ENCODE peak calls at places on chromosome 1, in seven cellular contexts. U is CD4-positive, alpha-beta T cell; Q is right atrium auricular region; M is stomach; Z is tibial artery; T is A549; X is uterus. H is an unnamed sample.

GRCh38 chr1:246450485-246451251 is 56.4 kb downstream of the SMYD3 start:
- DNase-seq in U (no peak), Q (no peak), M (no peak), Z (no peak), T (peak), X (no peak), H (no peak)

GRCh38 chr1:46186076-46186475 is 9.8 kb upstream of the P3R3URF start:
- DNase-seq in U (no peak), Q (no peak), M (no peak), Z (no peak), T (no peak), X (no peak), H (no peak)

GRCh38 chr1:65773391-65773790 is 19.3 kb upstream of the PDE4B start:
- DNase-seq in U (no peak), Q (no peak), M (no peak), Z (no peak), T (no peak), X (no peak), H (no peak)

GRCh38 chr1:163202833-163203451 is at the start of gene RGS5:
- DNase-seq in U (no peak), Q (no peak), M (no peak), Z (no peak), T (no peak), X (no peak), H (no peak)

GRCh38 chr1:192539450-192540132 is 36.0 kb upstream of the RGS1 start:
- DNase-seq in U (no peak), Q (no peak), M (no peak), Z (no peak), T (peak), X (no peak), H (no peak)

GRCh38 chr1:150551049-150551783 is 2.0 kb downstream of the ADAMTSL4 start:
- DNase-seq in U (no peak), Q (no peak), M (no peak), Z (no peak), T (no peak), X (no peak), H (peak)

GRCh38 chr1:14924012-14924452 is 229.5 kb upstream of the TMEM51 start:
- DNase-seq in U (peak), Q (peak), M (peak), Z (peak), T (peak), X (peak), H (no peak)

GRCh38 chr1:108708726-108709660 is 3.7 kb upstream of the FNDC7 start:
- DNase-seq in U (peak), Q (no peak), M (no peak), Z (no peak), T (peak), X (no peak), H (no peak)

GRCh38 chr1:12028248-12028647 is 8.9 kb downstream of the MIIP start:
- DNase-seq in U (no peak), Q (no peak), M (no peak), Z (no peak), T (no peak), X (no peak), H (no peak)

GRCh38 chr1:178921499-178921898 is 50.6 kb upstream of the ANGPTL1 start:
- DNase-seq in U (no peak), Q (no peak), M (no peak), Z (no peak), T (no peak), X (no peak), H (no peak)

GRCh38 chr1:205648212-205648910 is 16.6 kb upstream of the ELK4 start:
- DNase-seq in U (no peak), Q (no peak), M (no peak), Z (no peak), T (no peak), X (no peak), H (no peak)

GRCh38 chr1:63892632-63893395 is 119.0 kb downstream of the ROR1 start:
- DNase-seq in U (no peak), Q (no peak), M (no peak), Z (peak), T (peak), X (no peak), H (no peak)

GRCh38 chr1:110898734-110899457 is 25.9 kb downstream of the CD53 start:
- DNase-seq in U (no peak), Q (no peak), M (no peak), Z (no peak), T (no peak), X (no peak), H (no peak)

GRCh38 chr1:226664413-226665101 is 74.5 kb downstream of the ITPKB start:
- DNase-seq in U (no peak), Q (peak), M (peak), Z (peak), T (no peak), X (peak), H (peak)

GRCh38 chr1:47818682-47819502 is 178.3 kb downstream of the TRABD2B start:
- DNase-seq in U (no peak), Q (no peak), M (no peak), Z (peak), T (no peak), X (no peak), H (no peak)

GRCh38 chr1:221274373-221274772 is 395.1 kb downstream of the HLX start:
- DNase-seq in U (no peak), Q (no peak), M (no peak), Z (no peak), T (no peak), X (no peak), H (no peak)

GRCh38 chr1:15405106-15405850 is 4.4 kb upstream of the EFHD2 start:
- DNase-seq in U (no peak), Q (no peak), M (no peak), Z (no peak), T (no peak), X (no peak), H (no peak)

DNA sequence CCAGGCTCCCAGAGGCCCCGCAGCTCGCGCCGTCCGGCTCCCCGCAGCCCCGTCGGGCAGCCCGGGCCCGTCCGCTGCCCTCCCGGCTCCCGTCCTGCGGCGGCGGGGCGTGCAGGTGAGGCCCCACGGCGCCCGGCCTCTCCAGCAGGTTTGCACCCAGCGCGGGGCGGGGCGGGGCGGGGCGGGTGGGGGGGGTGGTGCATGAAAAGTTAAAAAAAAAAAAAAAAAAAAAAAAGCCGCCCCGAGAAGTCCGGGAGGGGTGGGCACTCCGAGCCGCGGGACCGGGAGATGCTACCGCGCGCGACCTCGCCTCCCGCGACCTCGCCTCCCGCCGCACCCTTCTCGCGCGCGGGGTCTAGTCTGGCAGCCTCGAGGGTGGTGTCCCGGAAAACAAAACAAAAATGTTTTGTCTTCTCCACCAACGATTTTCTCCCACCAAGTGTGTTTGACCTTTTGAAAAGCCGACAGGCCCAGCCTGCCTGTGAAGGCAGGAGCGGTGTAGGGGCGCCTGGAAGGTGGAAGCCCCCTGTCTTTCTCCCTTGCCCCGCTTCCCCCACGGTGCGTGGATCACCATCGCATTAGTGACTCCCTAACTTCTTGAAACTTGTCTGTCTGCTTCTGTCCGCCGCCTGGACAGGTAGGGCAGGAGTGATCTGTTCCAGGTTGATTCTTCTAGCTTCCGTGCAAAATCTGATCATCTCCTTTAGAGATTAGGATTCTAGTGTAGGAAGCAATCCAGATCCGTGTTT is 541 bp downstream of the RCAN3 start:
- DNase-seq in U (no peak), Q (no peak), M (no peak), Z (no peak), T (peak), X (no peak), H (no peak)
- H3K27ac ChIP-seq in U (peak), Q (peak), M (peak), Z (no peak), T (peak), X (no peak), H (no peak)

DNA sequence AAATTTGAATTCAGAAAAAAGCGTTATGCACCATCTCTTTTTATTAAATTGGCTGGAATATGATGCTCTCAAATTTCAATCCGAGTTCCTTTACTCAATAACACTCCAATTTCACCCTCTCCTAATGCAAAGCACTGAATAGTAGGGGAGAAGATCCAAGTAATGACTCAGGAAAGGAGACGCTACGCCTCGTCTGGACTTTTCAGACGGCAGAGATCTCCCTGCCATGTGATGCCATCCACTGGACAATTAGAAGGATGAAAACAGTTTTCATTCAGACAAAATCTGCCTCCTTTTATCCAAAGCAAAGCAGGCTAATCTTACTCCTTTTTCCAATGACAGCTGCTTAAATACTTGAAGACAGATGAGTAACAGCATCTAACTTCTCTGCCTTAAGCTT is 242.4 kb upstream of the GREM2 start:
- DNase-seq in U (no peak), Q (no peak), M (no peak), Z (no peak), T (peak), X (no peak), H (no peak)
- TF ChIP-seq CTCF in U (no peak), Q (no peak), M (no peak), Z (no peak), T (peak), X (no peak), H (no peak)

DNA sequence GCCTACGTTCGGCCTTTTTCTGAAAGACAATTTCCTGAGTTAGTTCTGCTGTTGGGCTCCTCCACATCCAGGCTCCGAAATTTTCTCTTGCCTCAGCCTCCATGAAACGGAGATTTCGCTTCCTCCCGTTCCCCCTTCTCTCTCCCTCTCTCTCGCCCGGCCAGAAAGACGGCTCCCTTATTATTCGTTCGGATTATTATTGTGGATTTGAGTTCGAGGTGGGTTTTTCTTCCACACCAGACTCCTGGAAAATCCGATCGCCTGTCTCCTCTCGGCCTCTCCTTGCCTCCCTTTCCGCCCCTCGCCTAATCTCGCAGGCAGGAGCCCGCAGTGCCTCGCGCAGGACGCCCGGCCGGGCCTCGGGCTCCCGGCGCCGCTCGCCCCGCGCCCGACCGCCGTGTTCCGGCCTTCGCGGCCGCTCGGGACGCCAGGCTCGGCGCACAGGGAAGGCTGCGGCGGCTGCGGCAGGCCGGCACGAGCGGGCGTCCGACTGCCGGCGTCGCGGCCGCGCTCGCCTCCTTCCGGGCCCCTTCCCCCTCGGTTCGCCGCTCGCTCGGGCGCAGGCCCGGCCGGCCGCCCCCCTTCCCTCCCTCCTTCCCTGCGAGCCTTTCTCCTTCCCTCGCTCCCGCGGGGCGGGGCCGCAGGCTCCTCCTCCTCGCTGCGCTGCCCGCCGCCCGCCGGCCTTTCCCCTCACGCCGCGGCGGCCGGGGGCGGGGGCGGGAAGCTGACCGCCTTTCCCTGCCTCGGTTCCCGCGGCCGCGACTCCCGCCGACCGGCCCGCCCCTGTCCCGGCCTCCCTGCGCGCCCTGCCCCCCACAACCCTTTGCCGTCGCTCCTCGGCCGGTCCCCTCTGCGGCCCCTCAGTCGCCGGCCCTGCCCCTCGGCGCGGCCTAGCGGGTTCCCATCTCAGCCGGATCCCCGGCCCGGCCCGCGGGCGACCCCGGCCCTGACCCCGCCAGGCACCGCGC is at the start of gene ARHGEF11:
- DNase-seq in U (no peak), Q (peak), M (peak), Z (peak), T (peak), X (peak), H (peak)
- H3K27ac ChIP-seq in U (no peak), Q (peak), M (peak), Z (peak), T (peak), X (peak), H (peak)

GRCh38 chr1:237737938-237738610 is 152.6 kb downstream of the ZP4 start:
- DNase-seq in U (no peak), Q (no peak), M (no peak), Z (no peak), T (no peak), X (no peak), H (no peak)

GRCh38 chr1:237740831-237741230 is 149.9 kb downstream of the ZP4 start:
- DNase-seq in U (no peak), Q (no peak), M (no peak), Z (no peak), T (no peak), X (no peak), H (no peak)

GRCh38 chr1:237732657-237733056 is 158.1 kb downstream of the ZP4 start:
- DNase-seq in U (no peak), Q (no peak), M (no peak), Z (no peak), T (no peak), X (no peak), H (no peak)

GRCh38 chr1:237737448-237737847 is 153.3 kb downstream of the ZP4 start:
- DNase-seq in U (no peak), Q (no peak), M (no peak), Z (no peak), T (no peak), X (no peak), H (no peak)

DNA sequence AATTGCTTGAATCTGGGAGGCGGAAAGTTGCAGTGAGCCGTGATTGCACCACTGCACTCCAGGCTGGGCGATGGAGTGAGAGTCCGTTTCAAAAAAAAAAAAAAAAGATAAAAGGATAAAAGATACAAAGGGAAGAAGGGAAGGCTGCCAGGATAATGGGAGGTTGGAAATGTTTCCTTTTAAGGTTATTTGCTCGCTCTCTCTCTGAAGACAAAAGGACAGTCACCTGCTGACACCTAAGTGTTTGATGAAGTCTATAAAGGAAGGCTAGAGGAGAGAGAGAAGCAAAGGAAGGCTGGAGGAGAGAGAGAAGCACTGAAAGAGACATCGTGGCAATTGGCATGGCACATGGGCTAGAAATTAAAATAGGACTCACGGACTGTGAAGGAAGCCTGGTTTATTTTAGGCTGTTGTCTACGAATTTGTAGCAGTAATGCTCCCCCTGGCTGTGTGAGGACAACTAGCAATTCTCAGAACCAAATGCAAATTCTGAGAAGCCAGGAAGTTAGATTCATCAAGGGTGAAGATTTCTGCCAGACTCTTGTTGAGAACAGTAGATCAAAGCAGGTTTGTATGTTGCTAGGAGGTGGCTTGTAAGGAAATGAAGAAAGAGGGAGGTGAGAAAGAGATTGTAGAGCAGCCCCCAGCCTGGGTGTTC is 154.2 kb downstream of the ZP4 start:
- DNase-seq in U (no peak), Q (no peak), M (no peak), Z (no peak), T (peak), X (no peak), H (no peak)
- TF ChIP-seq CTCF in U (no peak), Q (peak), M (no peak), Z (peak), T (no peak), X (no peak), H (no peak)

GRCh38 chr1:109770331-109771095 is 6.8 kb upstream of the EPS8L3 start:
- DNase-seq in U (no peak), Q (no peak), M (peak), Z (no peak), T (no peak), X (peak), H (no peak)

GRCh38 chr1:109773203-109773899 is 9.6 kb upstream of the EPS8L3 start:
- DNase-seq in U (peak), Q (peak), M (peak), Z (peak), T (peak), X (peak), H (peak)

GRCh38 chr1:109772658-109773202 is 9.0 kb upstream of the EPS8L3 start:
- DNase-seq in U (no peak), Q (no peak), M (no peak), Z (peak), T (no peak), X (no peak), H (no peak)

GRCh38 chr1:109773900-109774485 is 10.3 kb upstream of the EPS8L3 start:
- DNase-seq in U (no peak), Q (no peak), M (no peak), Z (no peak), T (no peak), X (no peak), H (no peak)

GRCh38 chr1:109771712-109772657 is 8.3 kb upstream of the EPS8L3 start:
- DNase-seq in U (no peak), Q (no peak), M (no peak), Z (no peak), T (no peak), X (peak), H (no peak)
- H3K27ac ChIP-seq in U (no peak), Q (no peak), M (no peak), Z (no peak), T (no peak), X (no peak), H (no peak)

DNA sequence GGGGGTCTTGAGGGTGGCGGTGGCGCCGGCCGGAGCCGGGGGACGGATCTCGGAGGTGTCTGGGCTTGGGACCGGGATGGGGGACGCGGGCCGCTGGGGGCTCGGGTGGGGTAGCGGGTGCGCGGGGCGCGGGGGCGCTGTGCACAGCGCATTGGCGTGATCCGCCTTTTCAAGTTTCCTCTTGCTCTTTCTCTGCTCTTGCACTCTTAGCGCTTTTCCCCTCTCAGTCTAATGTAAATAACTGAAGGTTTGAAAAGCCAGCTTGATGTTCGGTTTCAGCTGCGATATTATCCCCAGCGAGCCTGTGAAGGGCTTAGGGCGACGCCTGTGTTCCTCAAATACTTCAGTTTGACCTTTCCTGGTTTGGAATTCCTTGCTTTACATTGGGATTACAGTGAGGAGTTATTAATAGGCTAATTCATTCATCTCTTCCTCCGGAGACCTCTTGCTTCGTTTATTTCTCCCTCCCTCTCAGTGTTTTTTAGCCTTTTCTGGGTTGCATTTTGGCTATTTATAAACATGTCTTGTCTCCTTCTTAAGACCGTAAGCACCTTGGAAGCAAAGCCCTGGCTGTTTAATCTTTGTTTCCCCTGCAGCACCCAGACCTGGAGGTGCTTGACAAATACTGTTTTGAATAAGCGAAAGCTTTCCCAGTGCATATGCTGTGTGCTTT is 673 bp downstream of the RAB4A start:
- DNase-seq in U (peak), Q (no peak), M (peak), Z (no peak), T (peak), X (no peak), H (no peak)
- TF ChIP-seq CTCF in U (peak), Q (peak), M (no peak), Z (no peak), T (peak), X (no peak), H (no peak)

GRCh38 chr1:207319207-207319606 is 2.3 kb upstream of the CD55 start:
- DNase-seq in U (no peak), Q (no peak), M (no peak), Z (no peak), T (no peak), X (no peak), H (no peak)
- H3K27ac ChIP-seq in U (no peak), Q (peak), M (no peak), Z (no peak), T (no peak), X (peak), H (no peak)

GRCh38 chr1:53763461-53763860 is 24.5 kb upstream of the GLIS1 start:
- DNase-seq in U (no peak), Q (no peak), M (no peak), Z (no peak), T (no peak), X (no peak), H (no peak)
- TF ChIP-seq CTCF in U (no peak), Q (no peak), M (no peak), Z (no peak), T (no peak), X (no peak), H (no peak)

GRCh38 chr1:93502561-93502960 is 54.6 kb downstream of the FNBP1L start:
- DNase-seq in U (no peak), Q (no peak), M (no peak), Z (no peak), T (no peak), X (no peak), H (no peak)
- H3K27ac ChIP-seq in U (no peak), Q (no peak), M (no peak), Z (no peak), T (no peak), X (no peak), H (no peak)

H was measured in coronary artery.